ENCODE peak calls at places on chromosomes 5 and 9, in ten cellular contexts. One of them, this sample, is unnamed.

GRCh38 chr5:166582416-166582815 is 1709.0 kb upstream of the WWC1 start:
- DNase-seq in psoas muscle: no peak
- DNase-seq in GM10248: no peak
- DNase-seq in progenitor cell of endocrine pancreas: no peak
- DNase-seq in D721Med: no peak
- DNase-seq in transverse colon: no peak
- DNase-seq in IMR-90: no peak
- DNase-seq in GM23338: no peak
- DNase-seq in GM13976: no peak
- DNase-seq in fibroblast of lung: no peak
- DNase-seq in this sample: no peak

GRCh38 chr9:6444108-6444507 is 31.1 kb downstream of the UHRF2 start:
- DNase-seq in GM23338: no peak
- DNase-seq in GM10248: no peak
- DNase-seq in GM13976: no peak
- DNase-seq in transverse colon: no peak
- DNase-seq in psoas muscle: no peak
- DNase-seq in progenitor cell of endocrine pancreas: no peak
- DNase-seq in D721Med: no peak
- DNase-seq in fibroblast of lung: no peak
- DNase-seq in IMR-90: no peak
- DNase-seq in this sample: no peak

GRCh38 chr9:87601175-87601574 is 103.5 kb downstream of the DAPK1 start:
- DNase-seq in transverse colon: peak; percentile 77
- DNase-seq in fibroblast of lung: no peak
- DNase-seq in psoas muscle: no peak
- DNase-seq in GM10248: no peak
- DNase-seq in IMR-90: no peak
- DNase-seq in progenitor cell of endocrine pancreas: no peak
- DNase-seq in GM23338: no peak
- DNase-seq in D721Med: no peak
- DNase-seq in GM13976: no peak
- DNase-seq in this sample: no peak

GRCh38 chr9:88106492-88106891 is 31.8 kb downstream of the SPATA31C2 start:
- DNase-seq in progenitor cell of endocrine pancreas: no peak
- DNase-seq in IMR-90: peak; percentile 36
- DNase-seq in GM13976: no peak
- DNase-seq in GM10248: no peak
- DNase-seq in GM23338: peak; percentile 53
- DNase-seq in transverse colon: peak; percentile 57
- DNase-seq in D721Med: no peak
- DNase-seq in fibroblast of lung: peak; percentile 35
- DNase-seq in psoas muscle: no peak
- DNase-seq in this sample: no peak

GRCh38 chr9:16286160-16286559 is 584.3 kb downstream of the BNC2 start:
- DNase-seq in fibroblast of lung: no peak
- DNase-seq in progenitor cell of endocrine pancreas: no peak
- DNase-seq in IMR-90: no peak
- DNase-seq in GM10248: no peak
- DNase-seq in transverse colon: no peak
- DNase-seq in GM23338: no peak
- DNase-seq in psoas muscle: no peak
- DNase-seq in D721Med: no peak
- DNase-seq in GM13976: no peak
- DNase-seq in this sample: no peak

GRCh38 chr5:77863181-77863580 is 87.0 kb upstream of the TBCA start:
- DNase-seq in GM23338: no peak
- DNase-seq in transverse colon: no peak
- DNase-seq in progenitor cell of endocrine pancreas: no peak
- DNase-seq in fibroblast of lung: no peak
- DNase-seq in GM10248: no peak
- DNase-seq in psoas muscle: no peak
- DNase-seq in D721Med: no peak
- DNase-seq in GM13976: no peak
- DNase-seq in IMR-90: no peak
- DNase-seq in this sample: no peak

GRCh38 chr9:133396952-133397351 is 20.8 kb downstream of the STKLD1 start:
- DNase-seq in GM23338: peak; percentile 86
- DNase-seq in GM13976: no peak
- DNase-seq in fibroblast of lung: no peak
- DNase-seq in GM10248: no peak
- DNase-seq in transverse colon: no peak
- DNase-seq in D721Med: peak; percentile 23
- DNase-seq in IMR-90: no peak
- DNase-seq in progenitor cell of endocrine pancreas: no peak
- DNase-seq in psoas muscle: no peak
- DNase-seq in this sample: no peak

GRCh38 chr9:114193090-114193489 is 37.8 kb downstream of the COL27A1 start:
- DNase-seq in psoas muscle: no peak
- DNase-seq in GM13976: no peak
- DNase-seq in D721Med: no peak
- DNase-seq in GM23338: no peak
- DNase-seq in GM10248: no peak
- DNase-seq in progenitor cell of endocrine pancreas: no peak
- DNase-seq in IMR-90: no peak
- DNase-seq in transverse colon: no peak
- DNase-seq in fibroblast of lung: no peak
- DNase-seq in this sample: no peak

DNA sequence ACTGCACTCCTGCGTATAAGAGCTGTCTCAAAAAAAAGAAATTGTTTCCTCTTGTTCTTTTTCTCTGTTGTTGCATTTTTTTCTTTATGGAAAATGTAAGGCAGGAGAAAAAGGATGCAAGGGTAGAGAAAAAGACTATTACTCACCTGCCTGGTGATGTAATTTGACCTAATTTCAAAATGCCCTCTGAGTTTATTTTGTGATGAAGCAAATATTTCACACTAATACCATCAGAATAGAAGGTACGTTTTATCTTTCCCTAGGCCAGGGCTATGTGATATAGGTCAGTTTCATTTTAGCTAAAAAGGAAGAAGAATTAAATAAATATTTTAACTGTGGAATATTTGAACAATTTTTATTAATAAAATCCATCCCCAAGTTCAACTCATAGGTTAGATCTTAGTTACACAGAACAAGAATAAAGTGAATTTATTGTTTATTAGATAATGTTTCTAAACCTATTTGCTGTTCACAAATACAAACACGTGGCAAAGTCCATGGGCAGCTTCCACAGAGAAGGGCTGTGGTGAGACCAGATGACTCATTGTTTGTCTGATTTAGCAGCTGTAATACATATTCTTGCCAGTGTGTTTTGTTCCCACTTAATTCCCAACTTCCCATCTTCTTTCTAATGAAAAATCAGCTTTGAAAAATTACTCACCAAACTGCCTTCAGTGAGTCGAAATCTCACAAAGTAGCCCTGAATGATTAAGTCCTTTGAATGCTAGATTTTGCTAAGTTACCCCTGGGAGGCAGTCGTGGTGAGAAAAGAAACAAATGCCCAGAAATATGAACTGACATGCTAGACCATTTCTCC is 52.8 kb upstream of the CCDC112 start:
- DNase-seq in D721Med: no peak
- DNase-seq in fibroblast of lung: peak; percentile 88
- DNase-seq in GM23338: no peak
- DNase-seq in GM10248: no peak
- DNase-seq in GM13976: no peak
- DNase-seq in transverse colon: peak; percentile 42
- DNase-seq in IMR-90: peak; percentile 90
- DNase-seq in progenitor cell of endocrine pancreas: no peak
- DNase-seq in psoas muscle: no peak
- DNase-seq in this sample: no peak
- TF ChIP-seq CTCF in D721Med: no peak
- TF ChIP-seq CTCF in fibroblast of lung: no peak
- TF ChIP-seq CTCF in GM23338: no peak
- TF ChIP-seq CTCF in GM10248: no peak
- TF ChIP-seq CTCF in GM13976: no peak
- TF ChIP-seq CTCF in transverse colon: peak; percentile 34
- TF ChIP-seq CTCF in IMR-90: no peak
- TF ChIP-seq CTCF in progenitor cell of endocrine pancreas: no peak
- TF ChIP-seq CTCF in psoas muscle: peak; percentile 24
- TF ChIP-seq CTCF in this sample: peak; percentile 6

GRCh38 chr5:68331202-68332108 is 115.9 kb downstream of the PIK3R1 start:
- DNase-seq in GM10248: peak; percentile 28
- DNase-seq in transverse colon: no peak
- DNase-seq in IMR-90: peak; percentile 80
- DNase-seq in GM23338: no peak
- DNase-seq in psoas muscle: no peak
- DNase-seq in fibroblast of lung: peak; percentile 72
- DNase-seq in D721Med: no peak
- DNase-seq in GM13976: peak; percentile 30
- DNase-seq in progenitor cell of endocrine pancreas: no peak
- DNase-seq in this sample: no peak

GRCh38 chr5:68332546-68332945 is 117.0 kb downstream of the PIK3R1 start:
- DNase-seq in GM13976: no peak
- DNase-seq in transverse colon: no peak
- DNase-seq in fibroblast of lung: no peak
- DNase-seq in GM10248: no peak
- DNase-seq in psoas muscle: no peak
- DNase-seq in IMR-90: peak; percentile 33
- DNase-seq in GM23338: no peak
- DNase-seq in D721Med: no peak
- DNase-seq in progenitor cell of endocrine pancreas: no peak
- DNase-seq in this sample: no peak

GRCh38 chr5:68330564-68330963 is 115.0 kb downstream of the PIK3R1 start:
- DNase-seq in fibroblast of lung: no peak
- DNase-seq in GM10248: no peak
- DNase-seq in IMR-90: peak; percentile 24
- DNase-seq in progenitor cell of endocrine pancreas: no peak
- DNase-seq in GM23338: no peak
- DNase-seq in D721Med: no peak
- DNase-seq in GM13976: no peak
- DNase-seq in transverse colon: no peak
- DNase-seq in psoas muscle: no peak
- DNase-seq in this sample: no peak

GRCh38 chr5:68333649-68334549 is 118.3 kb downstream of the PIK3R1 start:
- DNase-seq in psoas muscle: no peak
- DNase-seq in GM23338: no peak
- DNase-seq in GM10248: no peak
- DNase-seq in transverse colon: no peak
- DNase-seq in GM13976: no peak
- DNase-seq in IMR-90: peak; percentile 82
- DNase-seq in progenitor cell of endocrine pancreas: no peak
- DNase-seq in D721Med: no peak
- DNase-seq in fibroblast of lung: peak; percentile 91
- DNase-seq in this sample: no peak

DNA sequence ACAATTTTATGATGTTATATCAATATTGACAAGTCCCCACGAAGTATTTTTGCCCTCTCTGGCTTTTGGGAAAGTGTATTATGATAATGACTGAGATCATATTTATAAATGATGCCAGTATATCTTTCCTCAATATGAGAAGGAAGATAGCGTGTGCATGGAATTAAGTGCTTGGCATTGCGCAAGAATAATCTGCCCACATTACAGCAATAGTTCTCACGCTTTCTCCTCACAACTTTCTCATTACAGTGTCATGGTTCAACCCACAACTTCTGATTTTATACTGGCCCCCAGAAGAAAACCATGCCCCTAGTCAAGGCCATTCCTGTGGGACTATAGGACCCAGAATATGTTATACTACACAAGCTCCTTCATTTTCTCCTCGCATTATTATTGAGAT is 114.0 kb downstream of the PIK3R1 start:
- DNase-seq in psoas muscle: no peak
- DNase-seq in fibroblast of lung: peak; percentile 47
- DNase-seq in GM13976: no peak
- DNase-seq in IMR-90: no peak
- DNase-seq in GM23338: no peak
- DNase-seq in transverse colon: no peak
- DNase-seq in progenitor cell of endocrine pancreas: no peak
- DNase-seq in D721Med: no peak
- DNase-seq in GM10248: no peak
- DNase-seq in this sample: no peak
- TF ChIP-seq CTCF in psoas muscle: no peak
- TF ChIP-seq CTCF in fibroblast of lung: no peak
- TF ChIP-seq CTCF in GM13976: no peak
- TF ChIP-seq CTCF in IMR-90: no peak
- TF ChIP-seq CTCF in GM23338: no peak
- TF ChIP-seq CTCF in transverse colon: no peak
- TF ChIP-seq CTCF in progenitor cell of endocrine pancreas: no peak
- TF ChIP-seq CTCF in D721Med: no peak
- TF ChIP-seq CTCF in GM10248: no peak
- TF ChIP-seq CTCF in this sample: no peak

GRCh38 chr9:122912671-122912963 is 506 bp downstream of the ZBTB6 start:
- DNase-seq in fibroblast of lung: no peak
- DNase-seq in transverse colon: no peak
- DNase-seq in IMR-90: no peak
- DNase-seq in GM23338: no peak
- DNase-seq in psoas muscle: no peak
- DNase-seq in progenitor cell of endocrine pancreas: no peak
- DNase-seq in GM10248: no peak
- DNase-seq in D721Med: no peak
- DNase-seq in GM13976: no peak
- DNase-seq in this sample: no peak
- TF ChIP-seq CTCF in fibroblast of lung: no peak
- TF ChIP-seq CTCF in transverse colon: no peak
- TF ChIP-seq CTCF in IMR-90: no peak
- TF ChIP-seq CTCF in GM23338: no peak
- TF ChIP-seq CTCF in psoas muscle: no peak
- TF ChIP-seq CTCF in progenitor cell of endocrine pancreas: no peak
- TF ChIP-seq CTCF in GM10248: no peak
- TF ChIP-seq CTCF in D721Med: no peak
- TF ChIP-seq CTCF in GM13976: no peak
- TF ChIP-seq CTCF in this sample: no peak

GRCh38 chr9:99041618-99042017 is 63.3 kb upstream of the TGFBR1 start:
- DNase-seq in progenitor cell of endocrine pancreas: no peak
- DNase-seq in GM10248: no peak
- DNase-seq in psoas muscle: no peak
- DNase-seq in D721Med: no peak
- DNase-seq in GM23338: no peak
- DNase-seq in transverse colon: no peak
- DNase-seq in IMR-90: no peak
- DNase-seq in GM13976: no peak
- DNase-seq in fibroblast of lung: no peak
- DNase-seq in this sample: no peak

GRCh38 chr9:99044827-99045226 is 60.1 kb upstream of the TGFBR1 start:
- DNase-seq in GM13976: no peak
- DNase-seq in progenitor cell of endocrine pancreas: no peak
- DNase-seq in IMR-90: peak; percentile 66
- DNase-seq in fibroblast of lung: peak; percentile 15
- DNase-seq in D721Med: no peak
- DNase-seq in GM23338: no peak
- DNase-seq in psoas muscle: no peak
- DNase-seq in transverse colon: no peak
- DNase-seq in GM10248: no peak
- DNase-seq in this sample: no peak

GRCh38 chr9:99040911-99041582 is 63.9 kb upstream of the TGFBR1 start:
- DNase-seq in psoas muscle: no peak
- DNase-seq in fibroblast of lung: peak; percentile 60
- DNase-seq in transverse colon: no peak
- DNase-seq in GM23338: peak; percentile 8
- DNase-seq in IMR-90: peak; percentile 87
- DNase-seq in D721Med: no peak
- DNase-seq in GM13976: no peak
- DNase-seq in progenitor cell of endocrine pancreas: no peak
- DNase-seq in GM10248: no peak
- DNase-seq in this sample: no peak

GRCh38 chr9:99040254-99040653 is 64.7 kb upstream of the TGFBR1 start:
- DNase-seq in GM23338: no peak
- DNase-seq in D721Med: no peak
- DNase-seq in fibroblast of lung: no peak
- DNase-seq in progenitor cell of endocrine pancreas: no peak
- DNase-seq in GM10248: no peak
- DNase-seq in psoas muscle: no peak
- DNase-seq in GM13976: no peak
- DNase-seq in transverse colon: no peak
- DNase-seq in IMR-90: no peak
- DNase-seq in this sample: no peak

GRCh38 chr9:99042620-99043019 is 62.3 kb upstream of the TGFBR1 start:
- DNase-seq in transverse colon: no peak
- DNase-seq in D721Med: no peak
- DNase-seq in IMR-90: no peak
- DNase-seq in GM10248: no peak
- DNase-seq in fibroblast of lung: no peak
- DNase-seq in GM13976: no peak
- DNase-seq in progenitor cell of endocrine pancreas: no peak
- DNase-seq in GM23338: no peak
- DNase-seq in psoas muscle: no peak
- DNase-seq in this sample: no peak
- TF ChIP-seq CTCF in transverse colon: no peak
- TF ChIP-seq CTCF in D721Med: no peak
- TF ChIP-seq CTCF in IMR-90: no peak
- TF ChIP-seq CTCF in GM10248: no peak
- TF ChIP-seq CTCF in fibroblast of lung: no peak
- TF ChIP-seq CTCF in GM13976: no peak
- TF ChIP-seq CTCF in progenitor cell of endocrine pancreas: no peak
- TF ChIP-seq CTCF in GM23338: no peak
- TF ChIP-seq CTCF in psoas muscle: no peak
- TF ChIP-seq CTCF in this sample: no peak